ENCODE peak calls at places on chromosomes 12 and 14, in seven cellular contexts. One of them, this sample, is unnamed.

GRCh38 chr12:44053550-44054243 is 217.8 kb downstream of the TMEM117 start:
- DNase-seq in fibroblast of lung: peak; percentile 44
- DNase-seq in fibroblast of mammary gland: peak; percentile 28
- DNase-seq in pancreas: no peak
- DNase-seq in D721Med: no peak
- DNase-seq in epithelial cell of esophagus: no peak
- DNase-seq in RWPE1: peak; percentile 72
- DNase-seq in this sample: no peak

GRCh38 chr12:96258451-96258933 is 64.3 kb downstream of the ELK3 start:
- DNase-seq in pancreas: peak; percentile 79
- DNase-seq in fibroblast of mammary gland: peak; percentile 82
- DNase-seq in epithelial cell of esophagus: no peak
- DNase-seq in fibroblast of lung: peak; percentile 87
- DNase-seq in D721Med: no peak
- DNase-seq in RWPE1: no peak
- DNase-seq in this sample: no peak

GRCh38 chr12:47903927-47904646 is 707 bp downstream of the VDR start:
- DNase-seq in RWPE1: peak; percentile 63
- DNase-seq in pancreas: no peak
- DNase-seq in D721Med: no peak
- DNase-seq in fibroblast of mammary gland: peak; percentile 83
- DNase-seq in fibroblast of lung: peak; percentile 77
- DNase-seq in epithelial cell of esophagus: peak; percentile 86
- DNase-seq in this sample: peak; percentile 40

GRCh38 chr12:91777268-91777997 is 368.2 kb downstream of the BTG1 start:
- DNase-seq in fibroblast of mammary gland: peak; percentile 53
- DNase-seq in RWPE1: peak; percentile 42
- DNase-seq in epithelial cell of esophagus: peak; percentile 89
- DNase-seq in fibroblast of lung: no peak
- DNase-seq in pancreas: no peak
- DNase-seq in D721Med: no peak
- DNase-seq in this sample: no peak

GRCh38 chr14:37036669-37037341 is 135.6 kb downstream of the SLC25A21 start:
- DNase-seq in pancreas: no peak
- DNase-seq in RWPE1: peak; percentile 19
- DNase-seq in D721Med: no peak
- DNase-seq in fibroblast of mammary gland: peak; percentile 52
- DNase-seq in epithelial cell of esophagus: no peak
- DNase-seq in fibroblast of lung: peak; percentile 63
- DNase-seq in this sample: no peak

GRCh38 chr12:123723765-123724164 is 11.6 kb downstream of the ATP6V0A2 start:
- DNase-seq in D721Med: no peak
- DNase-seq in epithelial cell of esophagus: no peak
- DNase-seq in fibroblast of lung: no peak
- DNase-seq in RWPE1: no peak
- DNase-seq in pancreas: no peak
- DNase-seq in fibroblast of mammary gland: no peak
- DNase-seq in this sample: peak; percentile 37

GRCh38 chr12:19200261-19200660 is 70.7 kb downstream of the PLEKHA5 start:
- DNase-seq in pancreas: no peak
- DNase-seq in epithelial cell of esophagus: peak; percentile 72
- DNase-seq in fibroblast of lung: no peak
- DNase-seq in D721Med: no peak
- DNase-seq in RWPE1: no peak
- DNase-seq in fibroblast of mammary gland: peak; percentile 72
- DNase-seq in this sample: no peak

GRCh38 chr14:65993996-65994395 is 492.2 kb upstream of the CCDC196 start:
- DNase-seq in pancreas: no peak
- DNase-seq in D721Med: no peak
- DNase-seq in RWPE1: no peak
- DNase-seq in fibroblast of mammary gland: no peak
- DNase-seq in epithelial cell of esophagus: no peak
- DNase-seq in fibroblast of lung: no peak
- DNase-seq in this sample: no peak

GRCh38 chr12:32548691-32549412 is 130.2 kb upstream of the DNM1L start:
- DNase-seq in fibroblast of mammary gland: peak; percentile 81
- DNase-seq in fibroblast of lung: peak; percentile 97
- DNase-seq in RWPE1: no peak
- DNase-seq in epithelial cell of esophagus: no peak
- DNase-seq in D721Med: no peak
- DNase-seq in pancreas: no peak
- DNase-seq in this sample: no peak

GRCh38 chr12:89707623-89707991 is 1.0 kb downstream of the ATP2B1 start:
- DNase-seq in D721Med: no peak
- DNase-seq in fibroblast of mammary gland: no peak
- DNase-seq in pancreas: peak; percentile 70
- DNase-seq in fibroblast of lung: no peak
- DNase-seq in RWPE1: no peak
- DNase-seq in epithelial cell of esophagus: peak; percentile 16
- DNase-seq in this sample: peak; percentile 15

GRCh38 chr12:116455540-116456306 is 103.5 kb upstream of the MAP1LC3B2 start:
- DNase-seq in fibroblast of mammary gland: peak; percentile 98
- DNase-seq in epithelial cell of esophagus: peak; percentile 94
- DNase-seq in fibroblast of lung: peak; percentile 98
- DNase-seq in pancreas: no peak
- DNase-seq in RWPE1: peak; percentile 71
- DNase-seq in D721Med: no peak
- DNase-seq in this sample: no peak

GRCh38 chr14:78074546-78074945 is 95.6 kb upstream of the NRXN3 start:
- DNase-seq in D721Med: no peak
- DNase-seq in RWPE1: no peak
- DNase-seq in epithelial cell of esophagus: no peak
- DNase-seq in fibroblast of mammary gland: no peak
- DNase-seq in pancreas: no peak
- DNase-seq in fibroblast of lung: no peak
- DNase-seq in this sample: no peak

GRCh38 chr12:55822228-55822627 is 4.4 kb downstream of the ORMDL2 start:
- DNase-seq in RWPE1: peak; percentile 37
- DNase-seq in fibroblast of mammary gland: no peak
- DNase-seq in epithelial cell of esophagus: peak; percentile 29
- DNase-seq in fibroblast of lung: no peak
- DNase-seq in pancreas: no peak
- DNase-seq in D721Med: no peak
- DNase-seq in this sample: no peak

GRCh38 chr12:115337693-115338543 is 653.9 kb upstream of the TBX3 start:
- DNase-seq in pancreas: no peak
- DNase-seq in RWPE1: peak; percentile 64
- DNase-seq in D721Med: no peak
- DNase-seq in fibroblast of mammary gland: peak; percentile 98
- DNase-seq in fibroblast of lung: peak; percentile 93
- DNase-seq in epithelial cell of esophagus: peak; percentile 94
- DNase-seq in this sample: no peak

GRCh38 chr12:32025906-32026305 is 66.7 kb downstream of the RESF1 start:
- DNase-seq in fibroblast of mammary gland: no peak
- DNase-seq in RWPE1: no peak
- DNase-seq in fibroblast of lung: no peak
- DNase-seq in epithelial cell of esophagus: no peak
- DNase-seq in D721Med: no peak
- DNase-seq in pancreas: no peak
- DNase-seq in this sample: no peak

DNA sequence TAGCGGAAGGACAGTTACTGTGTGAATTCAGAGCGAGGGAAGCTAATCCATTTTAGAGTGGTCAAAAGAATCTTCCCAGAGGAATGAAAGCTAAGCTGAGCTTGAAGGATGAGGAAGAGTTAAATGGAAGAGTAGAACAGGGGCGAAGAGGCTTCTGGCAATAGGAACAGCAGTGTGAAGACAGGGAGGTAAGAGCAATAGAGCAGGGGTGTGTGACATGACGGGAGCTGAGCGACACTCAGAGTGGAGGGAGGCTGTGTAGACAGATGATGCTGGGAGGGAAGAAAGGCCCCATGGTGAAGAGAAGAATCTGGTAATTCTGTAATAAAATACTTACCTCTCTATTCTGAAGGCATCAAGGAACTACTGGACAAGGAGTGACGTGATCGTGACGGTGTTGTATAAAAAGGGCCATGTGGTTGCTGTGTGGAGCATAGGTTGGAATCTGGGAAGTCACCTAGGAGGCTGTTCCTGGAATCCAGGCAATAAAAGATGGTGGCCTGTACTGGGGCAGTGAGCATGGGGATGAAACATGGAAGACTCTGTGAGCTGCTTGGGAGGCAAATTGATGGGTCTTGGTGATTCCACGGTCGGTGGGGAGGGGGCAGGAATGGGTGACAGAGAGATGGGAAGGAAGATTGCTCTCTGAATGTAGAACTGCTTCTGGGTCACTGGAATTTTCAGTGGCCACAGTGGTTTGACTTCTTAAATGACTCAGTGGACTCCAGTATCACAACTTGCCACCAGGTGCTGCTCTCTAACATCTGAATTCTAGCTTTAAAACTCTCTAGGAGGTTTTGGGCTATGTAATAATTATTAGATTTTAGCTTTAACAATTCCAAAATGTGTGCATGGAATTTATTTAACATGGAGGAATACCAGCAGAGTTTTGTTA is 164.1 kb downstream of the ATP23 start:
- DNase-seq in fibroblast of lung: peak; percentile 31
- DNase-seq in epithelial cell of esophagus: peak; percentile 17
- DNase-seq in pancreas: no peak
- DNase-seq in RWPE1: no peak
- DNase-seq in fibroblast of mammary gland: peak; percentile 30
- DNase-seq in D721Med: no peak
- DNase-seq in this sample: no peak
- TF ChIP-seq CTCF in fibroblast of lung: peak; percentile 30
- TF ChIP-seq CTCF in epithelial cell of esophagus: peak; percentile 53
- TF ChIP-seq CTCF in pancreas: no peak
- TF ChIP-seq CTCF in RWPE1: no peak
- TF ChIP-seq CTCF in fibroblast of mammary gland: peak; percentile 48
- TF ChIP-seq CTCF in D721Med: no peak
- TF ChIP-seq CTCF in this sample: no peak

GRCh38 chr14:103205541-103205906 is 82.3 kb downstream of the TNFAIP2 start:
- DNase-seq in D721Med: no peak
- DNase-seq in fibroblast of lung: no peak
- DNase-seq in pancreas: no peak
- DNase-seq in fibroblast of mammary gland: no peak
- DNase-seq in RWPE1: no peak
- DNase-seq in epithelial cell of esophagus: no peak
- DNase-seq in this sample: no peak

GRCh38 chr14:103206023-103206481 is 82.8 kb downstream of the TNFAIP2 start:
- DNase-seq in fibroblast of mammary gland: peak; percentile 8
- DNase-seq in RWPE1: no peak
- DNase-seq in pancreas: no peak
- DNase-seq in fibroblast of lung: no peak
- DNase-seq in epithelial cell of esophagus: no peak
- DNase-seq in D721Med: no peak
- DNase-seq in this sample: no peak

GRCh38 chr14:103207038-103207403 is 83.8 kb downstream of the TNFAIP2 start:
- DNase-seq in D721Med: peak; percentile 59
- DNase-seq in fibroblast of lung: peak; percentile 20
- DNase-seq in pancreas: no peak
- DNase-seq in epithelial cell of esophagus: no peak
- DNase-seq in RWPE1: no peak
- DNase-seq in fibroblast of mammary gland: peak; percentile 36
- DNase-seq in this sample: no peak

GRCh38 chr14:103207404-103208072 is 84.3 kb downstream of the TNFAIP2 start:
- DNase-seq in fibroblast of mammary gland: no peak
- DNase-seq in D721Med: no peak
- DNase-seq in epithelial cell of esophagus: no peak
- DNase-seq in RWPE1: no peak
- DNase-seq in pancreas: no peak
- DNase-seq in fibroblast of lung: no peak
- DNase-seq in this sample: no peak

GRCh38 chr14:103209054-103209453 is 85.8 kb downstream of the TNFAIP2 start:
- DNase-seq in fibroblast of lung: no peak
- DNase-seq in pancreas: no peak
- DNase-seq in fibroblast of mammary gland: no peak
- DNase-seq in RWPE1: no peak
- DNase-seq in D721Med: no peak
- DNase-seq in epithelial cell of esophagus: no peak
- DNase-seq in this sample: no peak
- TF ChIP-seq CTCF in fibroblast of lung: peak; percentile 28
- TF ChIP-seq CTCF in pancreas: no peak
- TF ChIP-seq CTCF in fibroblast of mammary gland: peak; percentile 24
- TF ChIP-seq CTCF in RWPE1: no peak
- TF ChIP-seq CTCF in D721Med: no peak
- TF ChIP-seq CTCF in epithelial cell of esophagus: no peak
- TF ChIP-seq CTCF in this sample: no peak

GRCh38 chr14:54681819-54682261 is 114.9 kb downstream of the SAMD4A start:
- DNase-seq in RWPE1: peak; percentile 45
- DNase-seq in D721Med: no peak
- DNase-seq in fibroblast of lung: no peak
- DNase-seq in epithelial cell of esophagus: peak; percentile 62
- DNase-seq in pancreas: no peak
- DNase-seq in fibroblast of mammary gland: peak; percentile 51
- DNase-seq in this sample: no peak

GRCh38 chr14:54680636-54681035 is 113.7 kb downstream of the SAMD4A start:
- DNase-seq in RWPE1: no peak
- DNase-seq in pancreas: no peak
- DNase-seq in D721Med: no peak
- DNase-seq in fibroblast of mammary gland: no peak
- DNase-seq in fibroblast of lung: no peak
- DNase-seq in epithelial cell of esophagus: no peak
- DNase-seq in this sample: no peak

GRCh38 chr14:54683882-54684794 is 117.2 kb downstream of the SAMD4A start:
- DNase-seq in epithelial cell of esophagus: peak; percentile 79
- DNase-seq in RWPE1: peak; percentile 55
- DNase-seq in pancreas: no peak
- DNase-seq in D721Med: no peak
- DNase-seq in fibroblast of lung: peak; percentile 78
- DNase-seq in fibroblast of mammary gland: peak; percentile 90
- DNase-seq in this sample: no peak

GRCh38 chr14:54685286-54685845 is 118.4 kb downstream of the SAMD4A start:
- DNase-seq in fibroblast of mammary gland: no peak
- DNase-seq in RWPE1: no peak
- DNase-seq in D721Med: no peak
- DNase-seq in pancreas: no peak
- DNase-seq in fibroblast of lung: no peak
- DNase-seq in epithelial cell of esophagus: peak; percentile 76
- DNase-seq in this sample: no peak

GRCh38 chr14:54682578-54682977 is 115.7 kb downstream of the SAMD4A start:
- DNase-seq in fibroblast of lung: no peak
- DNase-seq in RWPE1: no peak
- DNase-seq in D721Med: no peak
- DNase-seq in epithelial cell of esophagus: peak; percentile 22
- DNase-seq in pancreas: no peak
- DNase-seq in fibroblast of mammary gland: no peak
- DNase-seq in this sample: no peak
- TF ChIP-seq CTCF in fibroblast of lung: no peak
- TF ChIP-seq CTCF in RWPE1: no peak
- TF ChIP-seq CTCF in D721Med: no peak
- TF ChIP-seq CTCF in epithelial cell of esophagus: no peak
- TF ChIP-seq CTCF in pancreas: no peak
- TF ChIP-seq CTCF in fibroblast of mammary gland: no peak
- TF ChIP-seq CTCF in this sample: no peak

DNA sequence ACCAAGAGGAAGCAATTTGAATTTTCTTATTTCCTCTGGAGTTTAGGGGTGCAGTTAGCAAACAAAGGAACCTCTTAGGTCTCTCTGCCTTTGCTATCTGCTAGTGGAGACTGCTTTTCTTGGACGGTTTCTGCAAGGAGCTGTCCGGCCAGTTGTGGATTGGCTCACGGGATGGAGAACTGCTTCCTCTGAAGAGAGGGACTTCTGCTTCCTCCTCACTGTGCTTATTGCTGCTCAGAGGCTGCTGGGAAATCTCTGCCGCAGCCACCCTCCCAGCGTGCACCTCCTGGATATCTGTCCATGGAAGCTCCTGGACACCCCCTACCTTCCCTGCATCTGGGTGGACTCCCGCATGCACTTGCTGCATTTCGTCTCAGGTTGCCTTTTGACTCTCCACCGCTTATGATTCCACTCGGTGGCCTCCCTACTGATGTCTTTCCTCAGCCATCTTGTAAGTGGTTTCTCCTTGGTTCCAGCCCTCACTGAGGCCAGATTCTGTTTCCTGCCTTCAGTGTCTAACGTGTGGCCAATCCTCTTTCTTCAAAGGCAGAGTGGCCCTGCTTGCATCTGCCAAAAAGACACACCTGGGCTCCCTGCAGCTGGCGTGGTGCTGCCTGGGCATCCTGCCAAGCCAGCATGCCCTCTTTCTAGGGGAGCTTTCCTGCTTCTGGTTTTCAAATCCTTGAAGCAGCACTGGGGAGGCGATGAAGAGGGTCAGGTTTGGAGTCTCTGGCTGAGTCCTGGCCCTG is 187.3 kb downstream of the CHST11 start:
- DNase-seq in D721Med: no peak
- DNase-seq in fibroblast of mammary gland: no peak
- DNase-seq in fibroblast of lung: no peak
- DNase-seq in pancreas: no peak
- DNase-seq in RWPE1: no peak
- DNase-seq in epithelial cell of esophagus: no peak
- DNase-seq in this sample: peak; percentile 41
- TF ChIP-seq CTCF in D721Med: no peak
- TF ChIP-seq CTCF in fibroblast of mammary gland: no peak
- TF ChIP-seq CTCF in fibroblast of lung: no peak
- TF ChIP-seq CTCF in pancreas: no peak
- TF ChIP-seq CTCF in RWPE1: no peak
- TF ChIP-seq CTCF in epithelial cell of esophagus: no peak
- TF ChIP-seq CTCF in this sample: no peak

This sample was measured in GM13976.